ENCODE peak calls at places on chromosomes 13 and 19, in seven cellular contexts. U is IMR-90, J is mesendoderm, R is H1, V is H9, X is mesenchymal stem cell, A is trophoblast cell. O is an unnamed sample.

GRCh38 chr19:39599116-39599515 is 3.2 kb upstream of the LGALS13 start:
- DNase-seq in X (peak; percentile 18), U (peak; percentile 27), R (no peak), A (peak; percentile 64), V (no peak), J (peak; percentile 54), O (peak; percentile 53)

GRCh38 chr19:35557539-35558399 is 5.7 kb downstream of the ATP4A start:
- DNase-seq in A (peak; percentile 23), X (peak; percentile 67), J (peak; percentile 96), R (peak; percentile 86), U (peak; percentile 33), V (peak; percentile 98), O (peak; percentile 89)

GRCh38 chr19:1880611-1881392 is 4.5 kb downstream of the ABHD17A start:
- DNase-seq in A (no peak), V (peak; percentile 23), X (no peak), U (no peak), R (no peak), J (no peak), O (no peak)

GRCh38 chr19:46841458-46842083 is 9.1 kb downstream of the AP2S1 start:
- DNase-seq in V (no peak), R (no peak), A (peak; percentile 74), X (peak; percentile 72), U (peak; percentile 52), J (no peak), O (no peak)

GRCh38 chr13:31631716-31632115 is 107.6 kb upstream of the RXFP2 start:
- DNase-seq in A (no peak), J (peak; percentile 91), X (no peak), R (no peak), V (no peak), U (no peak), O (no peak)

GRCh38 chr13:39900106-39900750 is 244.8 kb downstream of the COG6 start:
- DNase-seq in R (no peak), V (no peak), A (no peak), X (no peak), J (no peak), U (peak; percentile 49), O (no peak)

GRCh38 chr19:45876411-45877197 is 9.3 kb downstream of the IRF2BP1 start:
- DNase-seq in U (peak; percentile 16), V (peak; percentile 60), X (peak; percentile 70), J (peak; percentile 67), R (no peak), A (no peak), O (no peak)

GRCh38 chr19:5321851-5322681 is 18.5 kb downstream of the PTPRS start:
- DNase-seq in A (peak; percentile 61), V (no peak), J (no peak), X (no peak), R (no peak), U (no peak), O (no peak)

GRCh38 chr13:66219493-66219892 is 1010.6 kb downstream of the PCDH9 start:
- DNase-seq in V (no peak), X (no peak), R (no peak), J (peak; percentile 13), U (no peak), A (no peak), O (peak; percentile 63)

GRCh38 chr19:51323481-51323891 is 12.0 kb downstream of the IGLON5 start:
- DNase-seq in A (no peak), X (no peak), U (no peak), V (no peak), R (no peak), J (no peak), O (no peak)

GRCh38 chr13:77305276-77305675 is 21.6 kb downstream of the MYCBP2 start:
- DNase-seq in X (no peak), R (no peak), J (no peak), V (no peak), A (peak; percentile 14), U (no peak), O (no peak)

GRCh38 chr19:57949702-57950101 is 2.2 kb upstream of the ZNF256 start:
- DNase-seq in X (no peak), A (no peak), U (no peak), R (no peak), J (no peak), V (no peak), O (no peak)

GRCh38 chr13:111627596-111627995 is 307.2 kb downstream of the TEX29 start:
- DNase-seq in U (no peak), V (peak; percentile 7), X (no peak), R (no peak), J (no peak), A (no peak), O (no peak)

GRCh38 chr19:50909240-50910070 is 1.7 kb downstream of the KLK4 start:
- DNase-seq in X (no peak), V (peak; percentile 100), J (peak; percentile 97), U (no peak), A (no peak), R (peak; percentile 95), O (peak; percentile 94)

GRCh38 chr13:79237981-79238380 is 168.1 kb downstream of the RBM26 start:
- DNase-seq in A (no peak), R (no peak), X (no peak), V (no peak), J (no peak), U (no peak), O (no peak)

GRCh38 chr19:21568816-21569496 is 63.6 kb downstream of the ZNF429 start:
- DNase-seq in J (no peak), A (peak; percentile 95), U (peak; percentile 94), X (no peak), R (no peak), V (no peak), O (no peak)

GRCh38 chr13:34258646-34259386 is 440.9 kb downstream of the RFC3 start:
- DNase-seq in J (no peak), X (no peak), R (no peak), V (no peak), A (peak; percentile 35), U (no peak), O (no peak)

GRCh38 chr13:50697746-50698526 is 145.6 kb downstream of the DLEU7 start:
- DNase-seq in J (no peak), U (no peak), A (no peak), X (no peak), R (no peak), V (no peak), O (no peak)

GRCh38 chr13:112168771-112169170 is 101.8 kb downstream of the SOX1 start:
- DNase-seq in X (no peak), V (no peak), R (no peak), U (no peak), J (no peak), A (no peak), O (no peak)

GRCh38 chr19:42555317-42555716 is 27.0 kb upstream of the CEACAM1 start:
- DNase-seq in J (peak; percentile 31), X (no peak), V (peak; percentile 35), A (no peak), R (no peak), U (no peak), O (no peak)

GRCh38 chr13:104105418-104106355 is 1039.5 kb upstream of the SLC10A2 start:
- DNase-seq in V (no peak), U (no peak), J (no peak), X (no peak), A (peak; percentile 23), R (no peak), O (no peak)

GRCh38 chr19:38849746-38850230 is at the start of gene HNRNPL:
- DNase-seq in X (no peak), A (no peak), J (no peak), U (no peak), V (no peak), R (no peak), O (no peak)

GRCh38 chr13:49690133-49690989 is 925 bp downstream of the EBPL start:
- DNase-seq in X (peak; percentile 64), U (peak; percentile 87), R (no peak), V (no peak), A (peak; percentile 49), J (peak; percentile 3), O (no peak)

GRCh38 chr19:11152318-11153062 is 3.1 kb downstream of the SPC24 start:
- DNase-seq in X (peak; percentile 60), A (no peak), R (no peak), V (no peak), J (no peak), U (peak; percentile 78), O (no peak)

GRCh38 chr19:2865334-2866221 is 1.6 kb upstream of the ZNF556 start:
- DNase-seq in U (no peak), V (no peak), A (peak; percentile 47), R (no peak), X (no peak), J (no peak), O (no peak)

GRCh38 chr13:63954683-63955082 is 2539.0 kb upstream of the PCDH20 start:
- DNase-seq in X (no peak), U (no peak), J (peak; percentile 46), A (no peak), V (no peak), R (no peak), O (no peak)
- H3K18ac ChIP-seq in X (no peak overlapping the region), U (no peak overlapping the region), J (no peak overlapping the region), A (no peak overlapping the region), V (no peak overlapping the region), R (no peak overlapping the region), O (no peak overlapping the region)

GRCh38 chr13:98547455-98547854 is 29.5 kb downstream of the STK24 start:
- DNase-seq in A (no peak), J (no peak), V (no peak), X (no peak), U (no peak), R (no peak), O (no peak)
- H3K4ac ChIP-seq in A (no peak overlapping the region), J (no peak overlapping the region), V (no peak overlapping the region), X (peak overlapping the region; percentile 58), U (peak overlapping the region; percentile 83), R (no peak overlapping the region), O (no peak overlapping the region)

DNA sequence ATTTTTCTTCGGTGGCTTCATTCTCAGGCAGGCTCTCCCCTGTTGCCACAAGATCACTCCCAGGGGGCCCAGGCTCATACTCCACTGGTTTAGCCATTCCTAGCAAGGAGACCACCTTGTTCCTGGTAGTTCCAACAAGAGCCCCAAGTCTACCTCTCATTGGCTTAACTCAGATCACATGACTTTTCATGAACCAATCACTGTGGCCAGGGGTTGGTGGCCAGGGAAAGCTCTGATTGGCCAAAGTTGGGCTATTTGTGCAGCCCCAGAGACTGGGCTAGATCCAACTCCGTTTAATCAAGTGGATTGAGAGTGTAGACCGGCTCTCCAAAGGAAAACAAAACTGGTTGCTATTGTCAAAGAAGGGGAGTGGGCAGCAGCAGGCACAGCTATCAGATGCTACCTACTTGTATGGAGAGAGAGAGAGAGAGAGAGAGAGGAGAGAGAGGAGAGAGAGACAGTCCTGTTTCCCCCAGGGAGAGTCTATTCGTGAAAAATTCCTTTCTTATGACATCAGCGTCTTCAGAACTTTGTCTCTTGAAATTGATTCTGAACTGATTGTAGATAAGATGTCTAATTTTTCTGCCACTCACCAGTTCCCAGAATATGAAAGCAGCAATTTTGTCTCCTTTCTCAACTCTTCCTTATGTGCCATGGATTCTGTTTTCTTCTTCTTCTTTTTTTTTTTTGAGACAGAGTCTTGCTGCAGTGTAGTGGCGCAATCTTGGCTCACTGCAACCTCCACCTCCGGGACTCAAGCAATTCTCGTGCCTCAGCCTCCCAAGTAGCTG is 5.9 kb downstream of the CEACAM19 start:
- DNase-seq in A (peak; percentile 94), V (peak; percentile 74), R (no peak), U (peak; percentile 70), X (peak; percentile 82), J (peak; percentile 86), O (no peak)
- H3K27ac ChIP-seq in A (peak overlapping the region; percentile 41), V (no peak overlapping the region), R (no peak overlapping the region), U (peak overlapping the region; percentile 33), X (no peak overlapping the region), J (no peak overlapping the region), O (no peak overlapping the region)

DNA sequence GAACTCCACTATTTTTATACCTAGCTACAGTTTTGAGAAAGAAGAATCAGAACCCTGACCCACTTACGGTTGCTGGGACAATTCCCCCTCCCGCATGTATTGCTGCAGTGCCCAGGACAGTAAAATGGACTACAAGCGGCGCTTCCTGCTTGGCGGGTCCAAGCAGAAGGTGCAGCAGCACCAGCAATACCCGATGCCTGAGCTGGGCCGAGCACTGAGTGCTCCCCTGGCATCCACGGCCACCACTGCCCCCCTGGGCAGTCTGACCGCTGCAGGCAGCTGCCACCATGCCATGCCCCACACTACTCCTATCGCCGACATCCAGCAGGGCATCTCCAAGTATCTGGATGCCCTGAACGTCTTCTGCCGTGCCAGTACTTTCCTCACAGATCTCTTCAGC is 46.0 kb downstream of the GARRE1 start:
- DNase-seq in R (no peak), J (no peak), A (no peak), X (no peak), V (no peak), U (no peak), O (no peak)
- H3K18ac ChIP-seq in R (no peak overlapping the region), J (no peak overlapping the region), A (no peak overlapping the region), X (no peak overlapping the region), V (no peak overlapping the region), U (no peak overlapping the region), O (no peak overlapping the region)

O was measured in neuronal stem cell.